ENCODE peak calls at places on chromosomes 13 and 19, in nine cellular contexts. C, Z, A, E, N, T, R, U and H are unnamed samples.
A peak's percentile ranks its signal among the peaks of the same experiment; 100 is the strongest.

GRCh38 chr13:48748681-48749080 is 95.0 kb downstream of the CYSLTR2 start:
- DNase-seq in C (no peak), R (no peak), U (no peak), A (no peak), Z (no peak), T (no peak), E (no peak), N (no peak), H (no peak)

GRCh38 chr19:15448014-15448777 is 1.6 kb downstream of the WIZ start:
- DNase-seq in A (no peak), N (no peak), C (peak; percentile 67), E (no peak), U (no peak), R (no peak), Z (no peak), T (no peak), H (no peak)

GRCh38 chr13:111281751-111282311 is 38.6 kb upstream of the TEX29 start:
- DNase-seq in U (no peak), T (no peak), R (no peak), E (peak; percentile 76), A (no peak), N (no peak), C (no peak), Z (no peak), H (no peak)

GRCh38 chr13:113746143-113746525 is 12.9 kb upstream of the TMEM255B start:
- DNase-seq in T (no peak), A (no peak), N (no peak), U (no peak), C (no peak), Z (no peak), R (no peak), E (no peak), H (no peak)

GRCh38 chr19:3818479-3818878 is 32.3 kb upstream of the MATK start:
- DNase-seq in A (no peak), U (no peak), R (no peak), C (no peak), T (no peak), N (no peak), Z (no peak), E (peak; percentile 16), H (no peak)

GRCh38 chr13:36029171-36029570 is 102.0 kb downstream of the DCLK1 start:
- DNase-seq in E (peak; percentile 54), U (no peak), T (no peak), A (no peak), N (no peak), Z (no peak), R (no peak), C (no peak), H (no peak)

GRCh38 chr19:44824758-44825157 is 15.9 kb downstream of the BCAM start:
- DNase-seq in N (no peak), E (no peak), U (no peak), A (peak; percentile 67), C (no peak), R (no peak), Z (no peak), T (no peak), H (no peak)

GRCh38 chr13:27481766-27482165 is 31.4 kb upstream of the MTIF3 start:
- DNase-seq in U (no peak), T (peak; percentile 37), N (no peak), Z (no peak), A (peak; percentile 38), E (peak; percentile 51), R (no peak), C (no peak), H (peak; percentile 51)

GRCh38 chr13:35781044-35781443 is 304.6 kb upstream of the MAB21L1 start:
- DNase-seq in U (no peak), R (no peak), N (no peak), C (no peak), A (no peak), Z (no peak), T (no peak), E (no peak), H (no peak)

GRCh38 chr19:19056636-19057275 is 7.0 kb upstream of the SLC25A42 start:
- DNase-seq in Z (no peak), E (no peak), R (no peak), T (no peak), C (no peak), U (no peak), N (no peak), A (no peak), H (no peak)

GRCh38 chr19:19055701-19056100 is 8.1 kb upstream of the SLC25A42 start:
- DNase-seq in Z (no peak), A (no peak), T (no peak), R (no peak), N (no peak), E (no peak), U (no peak), C (no peak), H (no peak)

GRCh38 chr19:19053508-19054314 is 10.1 kb upstream of the SLC25A42 start:
- DNase-seq in E (peak; percentile 73), C (no peak), N (peak; percentile 63), U (peak; percentile 56), A (no peak), Z (peak; percentile 61), T (peak; percentile 57), R (no peak), H (no peak)

GRCh38 chr19:19054315-19054938 is 9.4 kb upstream of the SLC25A42 start:
- DNase-seq in C (no peak), U (no peak), A (no peak), Z (no peak), N (no peak), R (no peak), T (no peak), E (no peak), H (no peak)

DNA sequence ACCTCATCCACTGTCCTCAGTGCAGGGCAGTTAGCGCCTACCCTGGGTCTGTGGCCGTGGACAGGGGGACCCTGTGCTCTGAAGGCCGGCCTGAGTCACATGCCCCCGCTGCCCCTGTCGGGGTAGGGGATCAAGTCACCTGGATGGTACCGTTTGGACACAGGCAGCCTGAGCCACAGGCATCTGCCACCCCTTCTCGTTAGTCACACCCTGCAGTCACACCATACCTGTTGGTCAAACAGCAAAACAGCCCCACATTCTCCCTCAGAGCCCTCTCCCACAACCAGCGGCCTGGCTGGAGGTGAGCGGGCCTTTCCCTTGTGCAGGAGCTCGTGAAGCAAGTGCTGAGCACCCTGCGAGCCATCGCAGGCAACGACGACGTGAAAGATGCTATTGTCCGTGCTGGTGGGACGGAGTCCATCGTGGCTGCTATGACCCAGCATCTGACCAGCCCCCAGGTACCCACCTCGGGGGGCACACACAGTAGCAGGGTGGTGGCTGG is 8.8 kb upstream of the SLC25A42 start:
- DNase-seq in R (no peak), C (no peak), T (no peak), E (no peak), Z (no peak), A (no peak), N (no peak), U (no peak), H (no peak)
- H3K4me3 ChIP-seq in R (no peak overlapping the region), C (no peak overlapping the region), T (no peak overlapping the region), E (no peak overlapping the region), Z (no peak overlapping the region), A (no peak overlapping the region), N (no peak overlapping the region), U (no peak overlapping the region), H (no peak overlapping the region)

GRCh38 chr19:47608908-47609879 is at the start of gene BICRA:
- DNase-seq in Z (peak; percentile 80), U (peak; percentile 86), N (peak; percentile 75), E (peak; percentile 83), A (peak; percentile 80), T (no peak), C (peak; percentile 90), R (no peak), H (peak; percentile 85)
- H3K4me3 ChIP-seq in Z (peak within 1 kb of the TSS; percentile 99), U (peak within 1 kb of the TSS; percentile 79), N (peak within 1 kb of the TSS; percentile 89), E (peak within 1 kb of the TSS; percentile 88), A (peak within 1 kb of the TSS; percentile 90), T (peak within 1 kb of the TSS; percentile 84), C (peak within 1 kb of the TSS; percentile 91), R (peak within 1 kb of the TSS; percentile 99), H (peak within 1 kb of the TSS; percentile 82)

DNA sequence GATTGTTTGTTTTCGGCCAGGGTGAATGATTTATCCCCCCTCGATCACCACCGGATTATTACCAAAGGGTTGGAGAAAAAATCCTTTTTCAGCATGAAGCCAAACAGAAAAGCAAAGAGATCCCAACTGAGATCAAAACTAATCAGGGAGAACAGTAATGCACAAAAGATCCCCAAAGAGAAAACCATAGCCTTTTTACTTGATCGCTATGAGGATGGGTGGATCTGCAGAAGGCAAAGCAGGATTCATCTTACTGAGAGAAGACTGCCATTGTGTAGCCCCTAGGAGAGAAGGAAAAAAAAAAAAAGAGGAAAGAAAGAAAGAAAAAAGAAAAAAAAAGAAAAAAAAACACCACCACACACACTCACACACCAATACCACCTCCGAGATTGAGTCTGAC is at the start of gene FGF14:
- DNase-seq in U (no peak), C (no peak), E (no peak), T (no peak), N (no peak), A (no peak), Z (no peak), R (no peak), H (no peak)
- H3K4me3 ChIP-seq in U (no peak within 1 kb of the TSS), C (peak within 1 kb of the TSS; percentile 47), E (no peak within 1 kb of the TSS), T (no peak within 1 kb of the TSS), N (peak within 1 kb of the TSS; percentile 98), A (peak within 1 kb of the TSS; percentile 24), Z (peak within 1 kb of the TSS; percentile 30), R (peak within 1 kb of the TSS; percentile 66), H (peak within 1 kb of the TSS; percentile 58)

DNA sequence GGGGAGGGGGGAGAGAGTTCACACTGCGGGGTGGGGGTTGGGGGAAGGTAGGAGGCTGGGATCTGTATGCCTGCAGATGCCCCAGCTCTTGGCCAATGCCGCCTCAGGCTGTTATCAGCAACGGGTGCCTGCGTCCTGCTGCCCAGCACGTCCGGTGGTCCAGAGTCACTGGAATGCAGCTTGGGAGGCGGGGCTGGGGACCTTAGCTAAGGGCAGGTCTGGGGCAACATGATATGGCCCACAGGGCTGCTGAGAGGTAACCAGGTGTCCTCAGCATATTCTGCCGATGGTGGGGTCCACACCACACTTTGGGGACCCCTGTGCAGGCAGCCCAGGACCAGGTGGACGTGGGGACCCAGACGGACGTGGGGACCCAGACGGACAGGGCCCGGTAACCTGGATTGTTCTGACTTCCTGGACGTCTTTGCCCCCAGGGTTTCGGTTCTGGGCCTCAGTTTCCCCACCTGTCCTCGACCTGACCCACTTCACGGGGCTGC is 668 bp upstream of the ARHGAP45 start:
- DNase-seq in N (no peak), T (no peak), A (no peak), E (no peak), Z (no peak), R (no peak), U (no peak), C (no peak), H (no peak)
- H3K4me3 ChIP-seq in N (no peak overlapping the region), T (peak overlapping the region; percentile 64), A (peak overlapping the region; percentile 0), E (no peak overlapping the region), Z (peak overlapping the region; percentile 89), R (no peak overlapping the region), U (peak overlapping the region; percentile 54), C (peak overlapping the region; percentile 37), H (peak overlapping the region; percentile 48)

GRCh38 chr13:89755729-89756492 is 1591.6 kb upstream of the MIR17HG start:
- DNase-seq in N (no peak), E (no peak), U (no peak), R (no peak), Z (no peak), T (no peak), C (no peak), A (no peak), H (no peak)
- H3K4me3 ChIP-seq in N (no peak overlapping the region), E (no peak overlapping the region), U (no peak overlapping the region), R (no peak overlapping the region), Z (no peak overlapping the region), T (no peak overlapping the region), C (no peak overlapping the region), A (no peak overlapping the region), H (no peak overlapping the region)